ENCODE peak calls at places on chromosomes 13 and 19, in ten cellular contexts. One of them, this sample, is unnamed. For H3K9me3 and H3K4me1, the result is how much of the 10 kb centered on the place peaks cover.

GRCh38 chr13:61146158-61146557 is 269.5 kb downstream of the PCDH20 start:
- DNase-seq in heart left ventricle: no peak
- DNase-seq in tibial nerve: no peak
- DNase-seq in adrenal gland: no peak
- DNase-seq in stomach: no peak
- DNase-seq in HCT116: no peak
- DNase-seq in ovary: no peak
- DNase-seq in IMR-90: no peak
- DNase-seq in body of pancreas: no peak
- DNase-seq in breast epithelium: no peak
- DNase-seq in this sample: no peak

GRCh38 chr19:15195987-15196682 is 4.7 kb downstream of the NOTCH3 start:
- DNase-seq in ovary: no peak
- DNase-seq in IMR-90: no peak
- DNase-seq in HCT116: peak
- DNase-seq in adrenal gland: no peak
- DNase-seq in body of pancreas: peak
- DNase-seq in stomach: peak
- DNase-seq in breast epithelium: peak
- DNase-seq in tibial nerve: no peak
- DNase-seq in heart left ventricle: no peak
- DNase-seq in this sample: no peak

GRCh38 chr13:106919638-106920037 is 351.7 kb upstream of the ARGLU1 start:
- DNase-seq in ovary: no peak
- DNase-seq in heart left ventricle: peak
- DNase-seq in breast epithelium: no peak
- DNase-seq in tibial nerve: no peak
- DNase-seq in stomach: no peak
- DNase-seq in IMR-90: no peak
- DNase-seq in HCT116: no peak
- DNase-seq in adrenal gland: peak
- DNase-seq in body of pancreas: peak
- DNase-seq in this sample: no peak

GRCh38 chr19:47445937-47446402 is 25.7 kb downstream of the SLC8A2 start:
- DNase-seq in heart left ventricle: no peak
- DNase-seq in stomach: peak
- DNase-seq in HCT116: no peak
- DNase-seq in breast epithelium: no peak
- DNase-seq in tibial nerve: no peak
- DNase-seq in ovary: no peak
- DNase-seq in body of pancreas: peak
- DNase-seq in IMR-90: no peak
- DNase-seq in adrenal gland: peak
- DNase-seq in this sample: no peak

GRCh38 chr19:48351341-48351752 is 12.4 kb downstream of the TMEM143 start:
- DNase-seq in HCT116: no peak
- DNase-seq in stomach: peak
- DNase-seq in tibial nerve: peak
- DNase-seq in body of pancreas: peak
- DNase-seq in ovary: peak
- DNase-seq in adrenal gland: peak
- DNase-seq in IMR-90: peak
- DNase-seq in heart left ventricle: peak
- DNase-seq in breast epithelium: peak
- DNase-seq in this sample: peak

GRCh38 chr13:98766120-98766519 is 13.6 kb upstream of the SLC15A1 start:
- DNase-seq in stomach: no peak
- DNase-seq in heart left ventricle: no peak
- DNase-seq in body of pancreas: no peak
- DNase-seq in IMR-90: no peak
- DNase-seq in HCT116: no peak
- DNase-seq in adrenal gland: no peak
- DNase-seq in breast epithelium: no peak
- DNase-seq in ovary: no peak
- DNase-seq in tibial nerve: no peak
- DNase-seq in this sample: no peak

GRCh38 chr13:37407156-37407555 is 191.4 kb downstream of the POSTN start:
- DNase-seq in adrenal gland: no peak
- DNase-seq in heart left ventricle: no peak
- DNase-seq in breast epithelium: no peak
- DNase-seq in HCT116: no peak
- DNase-seq in IMR-90: peak
- DNase-seq in body of pancreas: no peak
- DNase-seq in tibial nerve: no peak
- DNase-seq in ovary: no peak
- DNase-seq in stomach: no peak
- DNase-seq in this sample: no peak

GRCh38 chr13:42333613-42334328 is 61.8 kb downstream of the AKAP11 start:
- DNase-seq in heart left ventricle: no peak
- DNase-seq in ovary: no peak
- DNase-seq in IMR-90: peak
- DNase-seq in body of pancreas: no peak
- DNase-seq in stomach: no peak
- DNase-seq in breast epithelium: no peak
- DNase-seq in tibial nerve: no peak
- DNase-seq in adrenal gland: no peak
- DNase-seq in HCT116: no peak
- DNase-seq in this sample: no peak

GRCh38 chr13:113897161-113897560 is 33.3 kb upstream of the GAS6 start:
- DNase-seq in HCT116: no peak
- DNase-seq in breast epithelium: peak
- DNase-seq in ovary: no peak
- DNase-seq in heart left ventricle: no peak
- DNase-seq in body of pancreas: no peak
- DNase-seq in stomach: no peak
- DNase-seq in IMR-90: peak
- DNase-seq in adrenal gland: no peak
- DNase-seq in tibial nerve: no peak
- DNase-seq in this sample: no peak

GRCh38 chr13:52862358-52863206 is 14.1 kb upstream of the PCDH8 start:
- DNase-seq in HCT116: peak
- DNase-seq in IMR-90: no peak
- DNase-seq in body of pancreas: peak
- DNase-seq in ovary: no peak
- DNase-seq in tibial nerve: no peak
- DNase-seq in stomach: peak
- DNase-seq in breast epithelium: no peak
- DNase-seq in heart left ventricle: no peak
- DNase-seq in adrenal gland: no peak
- DNase-seq in this sample: no peak

GRCh38 chr13:93700115-93700514 is 473.5 kb downstream of the GPC6 start:
- DNase-seq in body of pancreas: no peak
- DNase-seq in adrenal gland: no peak
- DNase-seq in HCT116: no peak
- DNase-seq in breast epithelium: no peak
- DNase-seq in IMR-90: peak
- DNase-seq in ovary: no peak
- DNase-seq in tibial nerve: no peak
- DNase-seq in heart left ventricle: no peak
- DNase-seq in stomach: no peak
- DNase-seq in this sample: no peak
- H3K9me3 ChIP-seq in body of pancreas: under half
- H3K9me3 ChIP-seq in adrenal gland: under half
- H3K9me3 ChIP-seq in HCT116: under half
- H3K9me3 ChIP-seq in breast epithelium: under half
- H3K9me3 ChIP-seq in IMR-90: under half
- H3K9me3 ChIP-seq in ovary: under half
- H3K9me3 ChIP-seq in tibial nerve: under half
- H3K9me3 ChIP-seq in heart left ventricle: under half
- H3K9me3 ChIP-seq in stomach: under half
- H3K9me3 ChIP-seq in this sample: under half

GRCh38 chr19:1206063-1206732 is 620 bp downstream of the STK11 start:
- DNase-seq in body of pancreas: no peak
- DNase-seq in HCT116: no peak
- DNase-seq in IMR-90: no peak
- DNase-seq in heart left ventricle: no peak
- DNase-seq in ovary: peak
- DNase-seq in breast epithelium: no peak
- DNase-seq in tibial nerve: no peak
- DNase-seq in adrenal gland: no peak
- DNase-seq in stomach: no peak
- DNase-seq in this sample: no peak

GRCh38 chr19:1210227-1210538 is 4.6 kb downstream of the STK11 start:
- DNase-seq in ovary: no peak
- DNase-seq in HCT116: no peak
- DNase-seq in heart left ventricle: no peak
- DNase-seq in body of pancreas: no peak
- DNase-seq in tibial nerve: no peak
- DNase-seq in IMR-90: no peak
- DNase-seq in adrenal gland: no peak
- DNase-seq in breast epithelium: no peak
- DNase-seq in stomach: no peak
- DNase-seq in this sample: no peak

GRCh38 chr19:1199531-1199930 is 6.0 kb upstream of the STK11 start:
- DNase-seq in body of pancreas: no peak
- DNase-seq in heart left ventricle: no peak
- DNase-seq in ovary: no peak
- DNase-seq in adrenal gland: no peak
- DNase-seq in HCT116: no peak
- DNase-seq in IMR-90: no peak
- DNase-seq in breast epithelium: no peak
- DNase-seq in tibial nerve: no peak
- DNase-seq in stomach: no peak
- DNase-seq in this sample: no peak

GRCh38 chr19:1206733-1207301 is 1.2 kb downstream of the STK11 start:
- DNase-seq in ovary: peak
- DNase-seq in stomach: no peak
- DNase-seq in breast epithelium: no peak
- DNase-seq in body of pancreas: no peak
- DNase-seq in heart left ventricle: no peak
- DNase-seq in IMR-90: no peak
- DNase-seq in adrenal gland: no peak
- DNase-seq in HCT116: no peak
- DNase-seq in tibial nerve: no peak
- DNase-seq in this sample: no peak

GRCh38 chr19:1205114-1206062 is at the start of gene STK11:
- DNase-seq in stomach: peak
- DNase-seq in IMR-90: peak
- DNase-seq in tibial nerve: peak
- DNase-seq in body of pancreas: peak
- DNase-seq in HCT116: peak
- DNase-seq in breast epithelium: peak
- DNase-seq in heart left ventricle: peak
- DNase-seq in ovary: peak
- DNase-seq in adrenal gland: peak
- DNase-seq in this sample: peak
- TF ChIP-seq POLR2A in stomach: no peak
- TF ChIP-seq POLR2A in IMR-90: peak
- TF ChIP-seq POLR2A in tibial nerve: peak
- TF ChIP-seq POLR2A in body of pancreas: peak
- TF ChIP-seq POLR2A in HCT116: no peak
- TF ChIP-seq POLR2A in breast epithelium: peak
- TF ChIP-seq POLR2A in heart left ventricle: peak
- TF ChIP-seq POLR2A in ovary: peak
- TF ChIP-seq POLR2A in adrenal gland: peak
- TF ChIP-seq POLR2A in this sample: peak

GRCh38 chr19:51889934-51890333 is 2.2 kb upstream of the ZNF577 start:
- DNase-seq in tibial nerve: no peak
- DNase-seq in body of pancreas: no peak
- DNase-seq in ovary: no peak
- DNase-seq in IMR-90: no peak
- DNase-seq in HCT116: no peak
- DNase-seq in breast epithelium: no peak
- DNase-seq in heart left ventricle: no peak
- DNase-seq in stomach: no peak
- DNase-seq in adrenal gland: no peak
- DNase-seq in this sample: no peak
- H3K4me1 ChIP-seq in tibial nerve: under half
- H3K4me1 ChIP-seq in body of pancreas: under half
- H3K4me1 ChIP-seq in ovary: under half
- H3K4me1 ChIP-seq in IMR-90: under half
- H3K4me1 ChIP-seq in HCT116: under half
- H3K4me1 ChIP-seq in breast epithelium: under half
- H3K4me1 ChIP-seq in heart left ventricle: under half
- H3K4me1 ChIP-seq in stomach: under half
- H3K4me1 ChIP-seq in adrenal gland: under half
- H3K4me1 ChIP-seq in this sample: under half

GRCh38 chr19:52943134-52943883 is 19.4 kb downstream of the ZNF816 start:
- DNase-seq in IMR-90: no peak
- DNase-seq in breast epithelium: no peak
- DNase-seq in body of pancreas: no peak
- DNase-seq in HCT116: no peak
- DNase-seq in adrenal gland: no peak
- DNase-seq in ovary: no peak
- DNase-seq in stomach: no peak
- DNase-seq in tibial nerve: no peak
- DNase-seq in heart left ventricle: no peak
- DNase-seq in this sample: no peak

GRCh38 chr19:52946322-52947310 is 16.1 kb downstream of the ZNF816 start:
- DNase-seq in tibial nerve: no peak
- DNase-seq in adrenal gland: no peak
- DNase-seq in stomach: peak
- DNase-seq in heart left ventricle: no peak
- DNase-seq in body of pancreas: peak
- DNase-seq in breast epithelium: no peak
- DNase-seq in ovary: peak
- DNase-seq in IMR-90: peak
- DNase-seq in HCT116: no peak
- DNase-seq in this sample: no peak

GRCh38 chr19:52948025-52948770 is 14.5 kb downstream of the ZNF816 start:
- DNase-seq in heart left ventricle: no peak
- DNase-seq in tibial nerve: no peak
- DNase-seq in stomach: no peak
- DNase-seq in IMR-90: no peak
- DNase-seq in ovary: no peak
- DNase-seq in HCT116: no peak
- DNase-seq in body of pancreas: no peak
- DNase-seq in adrenal gland: no peak
- DNase-seq in breast epithelium: no peak
- DNase-seq in this sample: no peak

GRCh38 chr19:52943884-52944643 is 18.6 kb downstream of the ZNF816 start:
- DNase-seq in IMR-90: no peak
- DNase-seq in tibial nerve: no peak
- DNase-seq in breast epithelium: no peak
- DNase-seq in body of pancreas: no peak
- DNase-seq in ovary: no peak
- DNase-seq in adrenal gland: no peak
- DNase-seq in heart left ventricle: no peak
- DNase-seq in HCT116: no peak
- DNase-seq in stomach: no peak
- DNase-seq in this sample: no peak

GRCh38 chr19:52945652-52946321 is 16.9 kb downstream of the ZNF816 start:
- DNase-seq in HCT116: no peak
- DNase-seq in breast epithelium: no peak
- DNase-seq in adrenal gland: no peak
- DNase-seq in stomach: peak
- DNase-seq in heart left ventricle: no peak
- DNase-seq in body of pancreas: no peak
- DNase-seq in ovary: no peak
- DNase-seq in tibial nerve: no peak
- DNase-seq in IMR-90: no peak
- DNase-seq in this sample: no peak
- H3K9me3 ChIP-seq in HCT116: under half
- H3K9me3 ChIP-seq in breast epithelium: under half
- H3K9me3 ChIP-seq in adrenal gland: under half
- H3K9me3 ChIP-seq in stomach: half or more
- H3K9me3 ChIP-seq in heart left ventricle: under half
- H3K9me3 ChIP-seq in body of pancreas: under half
- H3K9me3 ChIP-seq in ovary: under half
- H3K9me3 ChIP-seq in tibial nerve: under half
- H3K9me3 ChIP-seq in IMR-90: under half
- H3K9me3 ChIP-seq in this sample: under half

GRCh38 chr13:36346222-36347083 is at the start of gene SPART:
- DNase-seq in breast epithelium: peak
- DNase-seq in heart left ventricle: peak
- DNase-seq in HCT116: no peak
- DNase-seq in ovary: peak
- DNase-seq in stomach: peak
- DNase-seq in adrenal gland: peak
- DNase-seq in tibial nerve: peak
- DNase-seq in IMR-90: peak
- DNase-seq in body of pancreas: peak
- DNase-seq in this sample: peak
- TF ChIP-seq POLR2A in breast epithelium: peak
- TF ChIP-seq POLR2A in heart left ventricle: no peak
- TF ChIP-seq POLR2A in HCT116: no peak
- TF ChIP-seq POLR2A in ovary: peak
- TF ChIP-seq POLR2A in stomach: no peak
- TF ChIP-seq POLR2A in adrenal gland: peak
- TF ChIP-seq POLR2A in tibial nerve: peak
- TF ChIP-seq POLR2A in IMR-90: peak
- TF ChIP-seq POLR2A in body of pancreas: peak
- TF ChIP-seq POLR2A in this sample: peak